ENCODE peak calls at places on chromosomes 7 and 10, in five cellular contexts. K is psoas muscle, X is fibroblast of lung, R is hepatocyte, U is gastrocnemius medialis. W is an unnamed sample.

GRCh38 chr10:4509405-4509804 is 316.6 kb upstream of the AKR1E2 start:
- DNase-seq in K (no peak), X (no peak), R (no peak), U (no peak), W (no peak)

GRCh38 chr7:98225913-98226614 is 14.8 kb downstream of the BHLHA15 start:
- DNase-seq in K (peak; percentile 49), X (no peak), R (no peak), U (no peak), W (no peak)

GRCh38 chr10:6737080-6737641 is 157.1 kb upstream of the PRKCQ start:
- DNase-seq in K (peak; percentile 73), X (peak; percentile 73), R (no peak), U (peak; percentile 83), W (peak; percentile 83)

GRCh38 chr10:47176903-47177860 is 122.8 kb upstream of the GDF10 start:
- DNase-seq in K (no peak), X (peak; percentile 51), R (no peak), U (no peak), W (no peak)

GRCh38 chr10:36173364-36173763 is 531.3 kb upstream of the FZD8 start:
- DNase-seq in K (no peak), X (peak; percentile 55), R (no peak), U (no peak), W (peak; percentile 60)

GRCh38 chr7:80686576-80686975 is 48.1 kb downstream of the CD36 start:
- DNase-seq in K (no peak), X (peak; percentile 30), R (no peak), U (no peak), W (peak; percentile 69)

GRCh38 chr7:104807676-104808075 is 206.3 kb upstream of the KMT2E start:
- DNase-seq in K (no peak), X (no peak), R (no peak), U (no peak), W (no peak)

GRCh38 chr10:24894309-24894708 is 58.1 kb downstream of the PRTFDC1 start:
- DNase-seq in K (no peak), X (peak; percentile 96), R (no peak), U (no peak), W (no peak)

GRCh38 chr7:85186083-85186520 is 754 bp downstream of the SEMA3D start:
- DNase-seq in K (peak; percentile 35), X (peak; percentile 68), R (peak; percentile 78), U (no peak), W (peak; percentile 60)

GRCh38 chr7:134919240-134919641 is 67.1 kb upstream of the AGBL3 start:
- DNase-seq in K (no peak), X (no peak), R (no peak), U (no peak), W (no peak)
- H3K27ac ChIP-seq in K (no peak overlapping the region), X (peak overlapping the region; percentile 22), R (peak overlapping the region; percentile 70), U (no peak overlapping the region), W (no peak overlapping the region)

DNA sequence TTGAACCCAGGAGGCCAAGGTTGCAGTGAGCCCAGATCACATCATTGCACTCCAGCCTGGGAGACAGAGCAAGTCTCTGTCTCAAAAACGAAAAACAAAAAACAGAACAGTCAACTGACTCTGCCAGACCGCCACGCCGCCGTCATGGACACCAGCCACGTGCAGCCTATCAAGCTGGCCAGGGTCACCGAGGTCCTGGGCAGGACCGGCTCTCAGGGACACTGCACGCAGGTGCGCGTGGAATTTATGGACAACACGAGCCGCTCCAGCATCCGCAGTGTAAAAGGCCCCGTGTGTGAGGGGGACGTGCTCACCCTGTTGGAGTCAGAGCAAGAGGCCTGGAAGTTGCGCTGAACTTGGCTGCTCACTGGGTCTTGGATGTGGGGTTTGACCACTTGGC is 470.0 kb downstream of the CALN1 start:
- DNase-seq in K (no peak), X (no peak), R (no peak), U (no peak), W (no peak)
- H3K27ac ChIP-seq in K (no peak overlapping the region), X (no peak overlapping the region), R (no peak overlapping the region), U (no peak overlapping the region), W (no peak overlapping the region)

GRCh38 chr10:95558593-95559320 is 2.4 kb downstream of the SORBS1 start:
- DNase-seq in K (no peak), X (no peak), R (no peak), U (no peak), W (no peak)

GRCh38 chr10:95562326-95562725 is 1.2 kb upstream of the SORBS1 start:
- DNase-seq in K (no peak), X (no peak), R (peak; percentile 34), U (no peak), W (no peak)

GRCh38 chr10:95561200-95562177 is at the start of gene SORBS1:
- DNase-seq in K (peak; percentile 98), X (peak; percentile 96), R (peak; percentile 98), U (peak; percentile 98), W (peak; percentile 98)

GRCh38 chr10:95559466-95559865 is 1.7 kb downstream of the SORBS1 start:
- DNase-seq in K (peak; percentile 61), X (no peak), R (no peak), U (no peak), W (no peak)

DNA sequence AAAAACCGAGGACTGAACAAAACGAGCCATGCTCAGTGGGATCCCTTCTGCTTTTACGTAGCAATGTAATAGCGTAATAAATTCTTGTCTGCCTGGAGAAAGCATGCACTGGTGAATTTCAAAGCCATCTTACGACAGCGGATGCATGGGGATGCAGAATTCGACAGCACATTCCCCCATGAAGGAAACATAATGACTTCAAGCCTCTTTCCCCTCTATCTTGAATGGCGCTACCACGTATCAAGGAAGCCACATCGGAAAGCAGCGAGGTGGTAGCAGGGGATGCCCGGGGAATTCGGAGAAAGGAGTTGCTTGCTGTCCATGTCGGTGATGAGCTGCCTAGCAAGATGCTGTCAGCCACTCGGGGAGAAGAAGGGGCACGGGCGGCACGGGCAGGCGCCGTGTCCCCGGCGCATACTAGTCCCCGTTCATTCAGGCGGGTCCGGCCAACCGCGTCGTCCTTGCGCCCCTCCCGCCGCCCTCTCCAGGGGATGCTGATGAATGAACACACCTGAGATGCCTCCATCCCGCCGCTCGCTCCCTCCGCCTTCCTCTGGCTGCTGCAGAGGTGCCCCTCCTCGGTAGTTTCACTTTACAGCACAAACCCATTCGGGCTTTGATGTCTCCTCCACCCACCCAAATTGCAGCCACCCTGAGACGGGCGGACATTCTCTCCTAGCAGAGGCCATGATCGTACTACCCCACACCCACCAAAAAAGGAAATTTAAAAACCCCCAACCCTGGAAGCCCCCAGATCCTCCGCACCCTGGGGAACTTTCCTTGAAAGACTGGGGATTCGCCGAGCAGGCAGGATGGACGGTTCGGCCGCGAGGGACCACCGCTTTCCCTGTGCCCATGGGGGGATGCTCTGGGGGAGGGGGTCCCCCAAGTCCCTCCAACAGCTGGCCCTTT is 627 bp downstream of the SORBS1 start:
- DNase-seq in K (peak; percentile 73), X (peak; percentile 60), R (peak; percentile 55), U (peak; percentile 44), W (peak; percentile 30)
- H3K27ac ChIP-seq in K (peak overlapping the region; percentile 89), X (no peak overlapping the region), R (peak overlapping the region; percentile 76), U (peak overlapping the region; percentile 89), W (peak overlapping the region; percentile 25)

GRCh38 chr7:69962077-69962855 is 364.0 kb downstream of the AUTS2 start:
- DNase-seq in K (peak; percentile 59), X (peak; percentile 16), R (peak; percentile 19), U (peak; percentile 15), W (no peak)

GRCh38 chr7:69963388-69963787 is 365.1 kb downstream of the AUTS2 start:
- DNase-seq in K (no peak), X (no peak), R (no peak), U (no peak), W (no peak)

GRCh38 chr7:69957661-69958060 is 359.4 kb downstream of the AUTS2 start:
- DNase-seq in K (no peak), X (no peak), R (no peak), U (no peak), W (no peak)

GRCh38 chr7:69962856-69963149 is 364.5 kb downstream of the AUTS2 start:
- DNase-seq in K (no peak), X (peak; percentile 33), R (no peak), U (no peak), W (no peak)

DNA sequence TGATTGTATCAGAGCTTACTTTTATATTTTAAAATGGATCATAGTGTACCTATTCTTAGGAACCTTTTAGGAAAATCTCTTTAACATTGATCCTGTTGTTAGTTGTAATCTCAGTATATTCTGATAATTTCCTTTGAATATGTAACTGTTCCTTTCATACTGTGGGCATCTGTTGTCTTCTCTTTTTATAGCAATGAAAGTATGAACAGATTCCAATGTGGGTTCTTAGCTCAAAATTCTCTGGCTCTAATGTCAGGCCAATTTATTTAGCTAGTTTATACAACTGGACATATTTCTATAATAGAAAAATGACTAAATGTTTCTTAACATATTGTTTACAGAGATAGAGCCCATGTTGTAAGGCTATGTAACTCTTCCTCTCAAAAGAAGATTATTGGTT is 363.1 kb downstream of the AUTS2 start:
- DNase-seq in K (no peak), X (no peak), R (no peak), U (no peak), W (no peak)
- H3K27ac ChIP-seq in K (peak overlapping the region; percentile 46), X (no peak overlapping the region), R (no peak overlapping the region), U (no peak overlapping the region), W (no peak overlapping the region)

GRCh38 chr10:113751116-113751728 is at the start of gene PLEKHS1:
- DNase-seq in K (no peak), X (peak; percentile 9), R (no peak), U (no peak), W (peak; percentile 51)
- H3K27ac ChIP-seq in K (no peak within 1 kb of the TSS), X (no peak within 1 kb of the TSS), R (no peak within 1 kb of the TSS), U (no peak within 1 kb of the TSS), W (no peak within 1 kb of the TSS)

GRCh38 chr7:134646425-134647305 is at the start of gene BPGM:
- DNase-seq in K (peak; percentile 97), X (peak; percentile 100), R (peak; percentile 98), U (peak; percentile 99), W (peak; percentile 100)
- H3K27ac ChIP-seq in K (peak within 1 kb of the TSS; percentile 91), X (peak within 1 kb of the TSS; percentile 85), R (peak within 1 kb of the TSS; percentile 66), U (peak within 1 kb of the TSS; percentile 84), W (peak within 1 kb of the TSS; percentile 83)

GRCh38 chr7:28177836-28178235 is 2.8 kb downstream of the JAZF1 start:
- DNase-seq in K (no peak), X (no peak), R (no peak), U (no peak), W (no peak)
- H3K27ac ChIP-seq in K (peak overlapping the region; percentile 72), X (no peak overlapping the region), R (no peak overlapping the region), U (peak overlapping the region; percentile 87), W (no peak overlapping the region)

GRCh38 chr7:125355899-125356298 is 426.3 kb upstream of the POT1 start:
- DNase-seq in K (no peak), X (peak; percentile 8), R (no peak), U (no peak), W (peak; percentile 1)
- H3K27ac ChIP-seq in K (no peak overlapping the region), X (no peak overlapping the region), R (no peak overlapping the region), U (no peak overlapping the region), W (no peak overlapping the region)